ENCODE peak calls at places on chromosomes 7 and 10, in six cellular contexts. A is upper lobe of right lung; P is activated naive CD8-positive, alpha-beta T cell treated with anti-CD3 and anti-CD28 coated beads, Interleukin-2, amount 50 U/mL, for 24 hours; F is SK-N-SH treated with all-trans-retinoic acid at 6 μM for 48 hours; G is activated CD8-positive, alpha-beta memory T cell treated with anti-CD3 and anti-CD28 coated beads, Interleukin-2, amount 10 ng/mL, durations not matched to agents 7 days and 5 days; B is central memory CD8-positive, alpha-beta T cell. R is an unnamed sample.

GRCh38 chr10:69710008-69710905 is 80.2 kb downstream of the FAM241B start:
- ATAC-seq in A (peak), P (no peak), F (no peak), G (no peak), B (no peak), R (no peak)

GRCh38 chr7:6096581-6096980 is 65.4 kb downstream of the ANKRD61 start:
- ATAC-seq in A (no peak), P (no peak), F (no peak), G (no peak), B (no peak), R (no peak)

GRCh38 chr7:128115326-128115820 is 84.1 kb upstream of the LRRC4 start:
- ATAC-seq in A (no peak), P (no peak), F (peak), G (no peak), B (no peak), R (no peak)

GRCh38 chr10:102868976-102869289 is 337 bp upstream of the AS3MT start:
- ATAC-seq in A (no peak), P (no peak), F (peak), G (no peak), B (no peak), R (no peak)

GRCh38 chr10:118638680-118639079 is 43.2 kb upstream of the PRLHR start:
- ATAC-seq in A (no peak), P (no peak), F (no peak), G (no peak), B (no peak), R (no peak)

GRCh38 chr10:133327651-133328357 is 8.9 kb downstream of the CALY start:
- ATAC-seq in A (no peak), P (no peak), F (no peak), G (no peak), B (no peak), R (no peak)

GRCh38 chr10:23994459-23995046 is 214.4 kb upstream of the KIAA1217 start:
- ATAC-seq in A (peak), P (no peak), F (peak), G (no peak), B (no peak), R (no peak)

GRCh38 chr10:128147669-128148068 is 21.4 kb upstream of the MKI67 start:
- ATAC-seq in A (no peak), P (no peak), F (peak), G (no peak), B (no peak), R (no peak)

GRCh38 chr7:135965602-135966001 is 11.6 kb downstream of the MTPN start:
- ATAC-seq in A (peak), P (no peak), F (no peak), G (no peak), B (no peak), R (no peak)

GRCh38 chr7:2715341-2716231 is 27.6 kb downstream of the AMZ1 start:
- ATAC-seq in A (no peak), P (peak), F (no peak), G (peak), B (peak), R (peak)

GRCh38 chr10:63630928-63631685 is 109.9 kb downstream of the REEP3 start:
- ATAC-seq in A (no peak), P (no peak), F (no peak), G (no peak), B (peak), R (no peak)

GRCh38 chr10:52215745-52216361 is 98.2 kb upstream of the DKK1 start:
- ATAC-seq in A (peak), P (peak), F (peak), G (peak), B (peak), R (peak)

GRCh38 chr7:2542011-2542923 is 13.1 kb downstream of the BRAT1 start:
- ATAC-seq in A (no peak), P (no peak), F (no peak), G (no peak), B (no peak), R (peak)

GRCh38 chr10:8992009-8992408 is 937.5 kb downstream of the GATA3 start:
- ATAC-seq in A (no peak), P (peak), F (no peak), G (no peak), B (no peak), R (no peak)

GRCh38 chr10:49298666-49298989 is 342 bp upstream of the C10orf71 start:
- ATAC-seq in A (peak), P (no peak), F (no peak), G (no peak), B (no peak), R (no peak)

GRCh38 chr7:37786741-37787569 is 61.4 kb upstream of the NME8 start:
- ATAC-seq in A (peak), P (peak), F (no peak), G (peak), B (peak), R (peak)

GRCh38 chr7:26101471-26102151 is 50.4 kb upstream of the NFE2L3 start:
- ATAC-seq in A (peak), P (peak), F (no peak), G (peak), B (no peak), R (no peak)

GRCh38 chr10:8242295-8242872 is 187.9 kb downstream of the GATA3 start:
- ATAC-seq in A (no peak), P (peak), F (no peak), G (peak), B (no peak), R (peak)

GRCh38 chr10:22686347-22686746 is 28.0 kb downstream of the PIP4K2A start:
- ATAC-seq in A (no peak), P (no peak), F (no peak), G (no peak), B (no peak), R (no peak)

GRCh38 chr10:11776080-11776479 is 33.9 kb downstream of the ECHDC3 start:
- ATAC-seq in A (peak), P (no peak), F (no peak), G (no peak), B (no peak), R (no peak)

GRCh38 chr10:31836569-31837406 is 91.8 kb downstream of the ARHGAP12 start:
- ATAC-seq in A (peak), P (no peak), F (peak), G (no peak), B (no peak), R (no peak)

GRCh38 chr10:73932625-73933112 is 21.7 kb downstream of the PLAU start:
- ATAC-seq in A (peak), P (peak), F (no peak), G (peak), B (no peak), R (peak)

GRCh38 chr7:48384180-48384752 is 213.0 kb downstream of the ABCA13 start:
- ATAC-seq in A (no peak), P (no peak), F (no peak), G (no peak), B (no peak), R (no peak)

GRCh38 chr7:138663741-138664710 is 37.1 kb downstream of the SVOPL start:
- ATAC-seq in A (peak), P (peak), F (no peak), G (no peak), B (no peak), R (no peak)

GRCh38 chr10:34988397-34989067 is 101.6 kb downstream of the CUL2 start:
- ATAC-seq in A (no peak), P (no peak), F (no peak), G (no peak), B (no peak), R (no peak)

GRCh38 chr7:28371846-28372245 is 40.5 kb upstream of the CREB5 start:
- ATAC-seq in A (no peak), P (no peak), F (no peak), G (no peak), B (no peak), R (no peak)